ENCODE peak calls at places on chromosomes 13 and 19, in seven cellular contexts. X is GM12892; A is stimulated activated CD4-positive, alpha-beta T cell treated with anti-CD3 and anti-CD28 coated beads, Interleukin-2, amount 100 ng/mL, for 48 hours; M is ascending aorta; B is fibroblast of the conjunctiva; J is iPS DF 19.7; P is ureter. V is an unnamed sample.

GRCh38 chr13:45238945-45239795 is 38.3 kb upstream of the KCTD4 start:
- DNase-seq in X (no peak), A (no peak), M (no peak), B (no peak), J (no peak), P (no peak), V (no peak)

GRCh38 chr13:112671359-112671758 is 18.5 kb upstream of the ATP11A start:
- DNase-seq in X (no peak), A (no peak), M (no peak), B (no peak), J (no peak), P (no peak), V (no peak)

GRCh38 chr19:30906871-30907270 is 442.4 kb downstream of the TSHZ3 start:
- DNase-seq in X (no peak), A (no peak), M (no peak), B (no peak), J (no peak), P (no peak), V (no peak)

GRCh38 chr13:31073859-31074718 is 87.6 kb downstream of the HSPH1 start:
- DNase-seq in X (peak), A (peak), M (no peak), B (peak), J (no peak), P (no peak), V (no peak)

GRCh38 chr13:76440568-76440967 is 445.6 kb downstream of the KCTD12 start:
- DNase-seq in X (peak), A (no peak), M (no peak), B (no peak), J (no peak), P (no peak), V (no peak)

GRCh38 chr19:45955905-45956608 is 17.6 kb downstream of the NOVA2 start:
- DNase-seq in X (no peak), A (no peak), M (no peak), B (no peak), J (no peak), P (no peak), V (peak)

GRCh38 chr13:25217023-25217909 is 45.2 kb upstream of the AMER2 start:
- DNase-seq in X (no peak), A (no peak), M (no peak), B (no peak), J (no peak), P (no peak), V (peak)

GRCh38 chr13:111187879-111188643 is 73.0 kb downstream of the ARHGEF7 start:
- DNase-seq in X (no peak), A (no peak), M (no peak), B (no peak), J (no peak), P (no peak), V (no peak)

GRCh38 chr19:14089662-14090508 is 666 bp downstream of the SAMD1 start:
- DNase-seq in X (peak), A (peak), M (no peak), B (no peak), J (no peak), P (no peak), V (no peak)

GRCh38 chr13:57264965-57265364 is 98.0 kb downstream of the PRR20E start:
- DNase-seq in X (no peak), A (no peak), M (no peak), B (no peak), J (no peak), P (no peak), V (no peak)

GRCh38 chr13:29566864-29567263 is 28.6 kb downstream of the SLC7A1 start:
- DNase-seq in X (no peak), A (no peak), M (no peak), B (no peak), J (no peak), P (no peak), V (no peak)

GRCh38 chr19:6963937-6964336 is 57.3 kb downstream of the MBD3L2B start:
- DNase-seq in X (no peak), A (peak), M (no peak), B (no peak), J (no peak), P (no peak), V (no peak)

GRCh38 chr19:55487884-55488687 is at the start of gene SSC5D:
- DNase-seq in X (no peak), A (no peak), M (no peak), B (peak), J (no peak), P (peak), V (no peak)

GRCh38 chr13:89982406-89983085 is 1364.9 kb upstream of the MIR17HG start:
- DNase-seq in X (no peak), A (no peak), M (no peak), B (peak), J (no peak), P (no peak), V (no peak)

GRCh38 chr19:2962018-2962670 is 15.2 kb upstream of the TLE6 start:
- DNase-seq in X (peak), A (peak), M (no peak), B (peak), J (peak), P (no peak), V (peak)

GRCh38 chr19:19696386-19696785 is 27.7 kb downstream of the ZNF101 start:
- DNase-seq in X (no peak), A (no peak), M (no peak), B (no peak), J (no peak), P (no peak), V (no peak)

GRCh38 chr13:50309872-50310594 is 294.8 kb downstream of the KCNRG start:
- DNase-seq in X (no peak), A (no peak), M (no peak), B (no peak), J (no peak), P (no peak), V (no peak)

GRCh38 chr19:4738734-4739133 is 15.1 kb upstream of the DPP9 start:
- DNase-seq in X (no peak), A (no peak), M (no peak), B (no peak), J (no peak), P (no peak), V (no peak)

GRCh38 chr19:55541091-55541490 is 4.2 kb upstream of the SBK2 start:
- DNase-seq in X (no peak), A (no peak), M (no peak), B (no peak), J (no peak), P (no peak), V (no peak)

GRCh38 chr19:40521276-40521675 is 54.5 kb downstream of the SPTBN4 start:
- DNase-seq in X (no peak), A (no peak), M (no peak), B (no peak), J (no peak), P (no peak), V (no peak)

GRCh38 chr13:24746618-24747247 is 17.2 kb upstream of the RNF17 start:
- DNase-seq in X (no peak), A (no peak), M (no peak), B (no peak), J (no peak), P (no peak), V (no peak)

GRCh38 chr13:88736026-88736425 is 1064.9 kb downstream of the SLITRK5 start:
- DNase-seq in X (no peak), A (no peak), M (no peak), B (no peak), J (no peak), P (no peak), V (no peak)

GRCh38 chr19:11375143-11375948 is 880 bp downstream of the SWSAP1 start:
- DNase-seq in X (no peak), A (no peak), M (no peak), B (no peak), J (no peak), P (peak), V (no peak)

GRCh38 chr13:23730251-23730650 is 158.9 kb downstream of the MIPEP start:
- DNase-seq in X (no peak), A (no peak), M (no peak), B (no peak), J (no peak), P (no peak), V (no peak)

GRCh38 chr13:108156749-108157148 is 58.6 kb downstream of the LIG4 start:
- DNase-seq in X (no peak), A (no peak), M (no peak), B (no peak), J (no peak), P (no peak), V (no peak)

GRCh38 chr19:40519352-40520322 is 52.8 kb downstream of the SPTBN4 start:
- DNase-seq in X (no peak), A (no peak), M (no peak), B (no peak), J (no peak), P (no peak), V (no peak)

GRCh38 chr19:41626877-41627276 is at the start of gene CEACAM4:
- DNase-seq in X (no peak), A (no peak), M (no peak), B (no peak), J (no peak), P (no peak), V (no peak)

GRCh38 chr19:4256563-4256962 is 9.7 kb downstream of the YJU2 start:
- DNase-seq in X (no peak), A (no peak), M (no peak), B (no peak), J (no peak), P (no peak), V (no peak)

GRCh38 chr19:29845576-29846176 is 33.9 kb downstream of the CCNE1 start:
- DNase-seq in X (no peak), A (no peak), M (no peak), B (no peak), J (no peak), P (peak), V (peak)

GRCh38 chr13:51931606-51932005 is 69.8 kb downstream of the CCDC70 start:
- DNase-seq in X (no peak), A (no peak), M (no peak), B (no peak), J (no peak), P (no peak), V (no peak)

GRCh38 chr13:30431269-30431950 is 9.1 kb downstream of the UBE2L5 start:
- DNase-seq in X (no peak), A (no peak), M (no peak), B (no peak), J (no peak), P (no peak), V (no peak)

GRCh38 chr19:48735031-48735615 is 5.3 kb downstream of the RASIP1 start:
- DNase-seq in X (no peak), A (no peak), M (no peak), B (no peak), J (no peak), P (no peak), V (no peak)

GRCh38 chr19:40716031-40716654 is 543 bp downstream of the COQ8B start:
- DNase-seq in X (no peak), A (peak), M (no peak), B (no peak), J (no peak), P (peak), V (no peak)

GRCh38 chr13:109105899-109106298 is 476.5 kb downstream of the MYO16 start:
- DNase-seq in X (no peak), A (no peak), M (no peak), B (no peak), J (no peak), P (no peak), V (no peak)

GRCh38 chr19:17248011-17248776 is 2.5 kb upstream of the NR2F6 start:
- DNase-seq in X (no peak), A (no peak), M (no peak), B (no peak), J (no peak), P (no peak), V (no peak)

GRCh38 chr13:111555906-111556305 is 235.5 kb downstream of the TEX29 start:
- DNase-seq in X (no peak), A (no peak), M (no peak), B (no peak), J (no peak), P (no peak), V (no peak)

GRCh38 chr13:65336916-65337315 is 1893.2 kb downstream of the PCDH9 start:
- DNase-seq in X (no peak), A (no peak), M (no peak), B (peak), J (no peak), P (no peak), V (no peak)

GRCh38 chr13:102566513-102566912 is 30.3 kb upstream of the TPP2 start:
- DNase-seq in X (no peak), A (no peak), M (no peak), B (no peak), J (no peak), P (no peak), V (no peak)